ENCODE peak calls at places on chromosomes 7 and 10, in nine cellular contexts. J is bronchial epithelial cell; B is GM12864; C is cardiac muscle cell; X is Jurkat, Clone E6-1; Y is right cardiac atrium; O is heart right ventricle; E is body of pancreas; D is dorsolateral prefrontal cortex. T is an unnamed sample.

GRCh38 chr7:121755818-121756501 is 117.0 kb upstream of the PTPRZ1 start:
- DNase-seq in C (peak), Y (peak), B (no peak), J (no peak), X (no peak), O (no peak), E (no peak), D (no peak), T (no peak)

GRCh38 chr7:76409537-76409936 is at the start of gene SSC4D:
- DNase-seq in O (no peak), E (peak), X (no peak), B (no peak), C (peak), Y (no peak), J (no peak), D (no peak), T (no peak)

GRCh38 chr10:122294006-122294405 is 22.9 kb downstream of the BTBD16 start:
- DNase-seq in D (no peak), E (no peak), J (peak), O (no peak), B (no peak), C (no peak), Y (no peak), X (no peak), T (no peak)

GRCh38 chr7:23377134-23377533 is 78.0 kb downstream of the MALSU1 start:
- DNase-seq in X (no peak), B (no peak), O (no peak), C (no peak), D (no peak), Y (no peak), J (peak), E (no peak), T (peak)

GRCh38 chr10:121368347-121369025 is 229.8 kb downstream of the FGFR2 start:
- DNase-seq in X (no peak), O (no peak), C (no peak), J (no peak), E (no peak), Y (no peak), B (no peak), D (no peak), T (no peak)

GRCh38 chr10:53063805-53064204 is 291.2 kb upstream of the MBL2 start:
- DNase-seq in O (no peak), X (no peak), D (no peak), J (no peak), E (no peak), Y (no peak), C (no peak), B (no peak), T (no peak)

GRCh38 chr10:60323171-60323570 is 66.5 kb downstream of the ANK3 start:
- DNase-seq in J (no peak), O (no peak), X (no peak), D (no peak), C (no peak), B (no peak), Y (no peak), E (no peak), T (no peak)

GRCh38 chr10:6204341-6205191 is 1.8 kb downstream of the PFKFB3 start:
- DNase-seq in X (no peak), D (no peak), J (peak), E (peak), B (no peak), Y (peak), O (peak), C (no peak), T (peak)

GRCh38 chr10:69839696-69840345 is 38.1 kb downstream of the COL13A1 start:
- DNase-seq in O (no peak), J (no peak), X (no peak), Y (no peak), D (no peak), C (peak), E (no peak), B (no peak), T (peak)

GRCh38 chr7:130490888-130491771 is 755 bp upstream of the MEST start:
- DNase-seq in C (peak), Y (peak), D (peak), J (no peak), E (peak), O (peak), B (no peak), X (no peak), T (peak)

GRCh38 chr7:149620961-149621360 is 123.4 kb upstream of the ZNF746 start:
- DNase-seq in X (no peak), Y (no peak), E (no peak), J (no peak), D (no peak), B (peak), O (no peak), C (no peak), T (no peak)

GRCh38 chr10:68831961-68832455 is 4.7 kb downstream of the STOX1 start:
- DNase-seq in Y (no peak), J (no peak), D (no peak), X (no peak), B (no peak), O (no peak), E (no peak), C (no peak), T (no peak)

GRCh38 chr7:6613706-6614105 is 1.7 kb upstream of the ZNF853 start:
- DNase-seq in C (no peak), D (no peak), B (no peak), E (no peak), Y (no peak), J (no peak), O (no peak), X (no peak), T (no peak)

GRCh38 chr7:137325927-137326326 is 17.6 kb downstream of the PTN start:
- DNase-seq in J (no peak), D (no peak), E (no peak), B (no peak), C (no peak), X (no peak), Y (no peak), O (no peak), T (no peak)

GRCh38 chr7:88111136-88111748 is 108.6 kb downstream of the SRI start:
- DNase-seq in J (peak), Y (no peak), C (peak), E (no peak), X (peak), B (peak), O (no peak), D (no peak), T (peak)

GRCh38 chr7:5396542-5396941 is 27.1 kb downstream of the TNRC18 start:
- DNase-seq in C (no peak), E (no peak), X (peak), J (peak), D (no peak), B (peak), O (no peak), Y (no peak), T (peak)

GRCh38 chr10:44439436-44439835 is 54.5 kb upstream of the CXCL12 start:
- DNase-seq in D (no peak), B (no peak), X (no peak), O (no peak), C (no peak), Y (no peak), E (no peak), J (no peak), T (no peak)

GRCh38 chr10:86346169-86346793 is 20.3 kb downstream of the GRID1 start:
- DNase-seq in Y (no peak), J (no peak), C (no peak), O (no peak), X (no peak), D (peak), E (no peak), B (no peak), T (no peak)

GRCh38 chr10:106636781-106637491 is 527.6 kb downstream of the SORCS1 start:
- DNase-seq in J (no peak), B (no peak), Y (no peak), X (no peak), C (no peak), O (no peak), D (no peak), E (no peak), T (peak)

GRCh38 chr7:92255308-92255707 is 9.5 kb downstream of the ANKIB1 start:
- DNase-seq in C (no peak), X (no peak), J (peak), O (no peak), Y (no peak), E (no peak), B (no peak), D (no peak), T (peak)

GRCh38 chr7:103437623-103438022 is 8.4 kb downstream of the SLC26A5 start:
- DNase-seq in C (no peak), B (no peak), D (no peak), Y (no peak), X (no peak), E (no peak), J (no peak), O (no peak), T (no peak)

GRCh38 chr10:20041931-20042330 is 225.7 kb downstream of the PLXDC2 start:
- DNase-seq in C (no peak), Y (no peak), J (peak), B (no peak), O (no peak), X (no peak), D (no peak), E (no peak), T (no peak)

GRCh38 chr7:134298902-134299683 is 17.6 kb downstream of the SLC35B4 start:
- DNase-seq in D (peak), X (no peak), O (peak), B (no peak), E (no peak), Y (peak), J (no peak), C (no peak), T (no peak)

GRCh38 chr7:3109516-3109915 is 65.8 kb upstream of the CARD11 start:
- DNase-seq in O (no peak), Y (no peak), X (no peak), C (no peak), J (no peak), B (no peak), E (no peak), D (no peak), T (peak)

GRCh38 chr7:45185028-45185863 is 27.7 kb downstream of the RAMP3 start:
- DNase-seq in C (no peak), B (no peak), J (no peak), Y (peak), O (no peak), E (no peak), D (no peak), X (no peak), T (no peak)

GRCh38 chr10:85741626-85742300 is 624.8 kb downstream of the GRID1 start:
- DNase-seq in J (no peak), B (peak), Y (no peak), D (no peak), X (no peak), C (no peak), O (no peak), E (no peak), T (no peak)

GRCh38 chr7:129143724-129144094 is 798 bp upstream of the TSPAN33 start:
- DNase-seq in O (no peak), C (no peak), J (no peak), X (no peak), Y (no peak), D (no peak), B (no peak), E (no peak), T (no peak)

GRCh38 chr7:140402178-140402835 is 1.6 kb upstream of the RAB19 start:
- DNase-seq in Y (no peak), O (no peak), D (no peak), C (no peak), J (peak), B (no peak), X (no peak), E (no peak), T (peak)

GRCh38 chr7:2505401-2505800 is 14.2 kb upstream of the LFNG start:
- DNase-seq in X (no peak), D (no peak), Y (no peak), O (no peak), J (no peak), C (no peak), B (no peak), E (no peak), T (no peak)

GRCh38 chr10:128150551-128150950 is 24.3 kb upstream of the MKI67 start:
- DNase-seq in Y (no peak), E (no peak), X (no peak), D (no peak), B (no peak), J (no peak), O (no peak), C (no peak), T (no peak)

GRCh38 chr7:157793973-157794763 is 457.4 kb downstream of the DNAJB6 start:
- DNase-seq in J (no peak), Y (peak), E (no peak), C (no peak), B (no peak), D (no peak), O (no peak), X (no peak), T (no peak)

DNA sequence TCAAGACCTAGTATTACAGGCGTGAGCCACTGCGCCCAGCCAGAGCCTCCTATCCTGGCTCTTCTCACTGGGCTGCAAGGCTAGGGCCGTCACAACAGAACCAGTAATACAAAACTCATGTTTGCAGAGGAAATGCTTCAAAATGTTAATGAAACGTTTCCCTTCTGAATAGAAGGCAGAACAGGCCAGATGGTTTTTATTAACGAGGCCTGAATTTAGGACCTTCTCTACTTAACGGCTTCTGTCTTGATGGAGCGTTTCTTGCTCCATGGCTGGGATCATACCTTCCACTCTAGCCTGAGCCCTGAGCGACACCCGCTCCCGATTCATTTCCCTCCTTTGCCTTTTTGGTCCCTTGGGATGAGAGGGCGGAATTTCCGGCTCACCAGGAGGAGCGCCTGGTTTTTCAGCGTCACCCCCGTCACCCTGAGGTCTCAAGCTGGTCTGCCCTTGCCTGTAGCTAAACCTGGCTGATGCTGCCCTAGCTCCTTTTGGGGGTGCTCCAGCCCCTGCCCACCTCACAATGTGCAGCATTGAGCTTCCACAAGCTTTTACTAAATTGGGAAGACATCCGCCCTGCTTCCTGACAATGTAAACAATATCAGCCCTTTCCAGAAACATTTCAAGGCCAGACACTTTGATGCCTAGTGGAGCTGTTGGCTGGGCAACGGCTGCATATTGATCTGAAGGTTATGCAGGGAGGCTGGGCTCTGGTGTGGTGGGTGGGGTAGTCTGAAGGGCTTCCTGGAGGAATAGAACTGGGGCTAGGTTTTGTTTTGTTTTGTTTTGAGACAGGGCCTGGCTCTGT is 5.2 kb downstream of the CLIP2 start:
- DNase-seq in C (no peak), X (no peak), D (no peak), B (no peak), J (no peak), O (peak), Y (peak), E (peak), T (peak)
- H3K4me3 ChIP-seq in C (no peak), X (no peak), D (no peak), B (no peak), J (no peak), O (no peak), Y (no peak), E (no peak), T (no peak)

GRCh38 chr7:155380221-155380861 is 77.6 kb upstream of the EN2 start:
- DNase-seq in B (peak), Y (peak), C (peak), O (peak), E (peak), X (peak), J (peak), D (peak), T (peak)

GRCh38 chr7:155382802-155383171 is 75.1 kb upstream of the EN2 start:
- DNase-seq in J (no peak), O (no peak), E (no peak), Y (no peak), C (no peak), D (no peak), X (no peak), B (no peak), T (no peak)

GRCh38 chr7:155383756-155384491 is 74.0 kb upstream of the EN2 start:
- DNase-seq in O (no peak), C (no peak), E (no peak), Y (no peak), D (no peak), J (no peak), X (no peak), B (no peak), T (no peak)

GRCh38 chr7:155380986-155381851 is 76.7 kb upstream of the EN2 start:
- DNase-seq in E (no peak), O (no peak), X (no peak), Y (peak), J (no peak), D (no peak), B (no peak), C (no peak), T (no peak)

DNA sequence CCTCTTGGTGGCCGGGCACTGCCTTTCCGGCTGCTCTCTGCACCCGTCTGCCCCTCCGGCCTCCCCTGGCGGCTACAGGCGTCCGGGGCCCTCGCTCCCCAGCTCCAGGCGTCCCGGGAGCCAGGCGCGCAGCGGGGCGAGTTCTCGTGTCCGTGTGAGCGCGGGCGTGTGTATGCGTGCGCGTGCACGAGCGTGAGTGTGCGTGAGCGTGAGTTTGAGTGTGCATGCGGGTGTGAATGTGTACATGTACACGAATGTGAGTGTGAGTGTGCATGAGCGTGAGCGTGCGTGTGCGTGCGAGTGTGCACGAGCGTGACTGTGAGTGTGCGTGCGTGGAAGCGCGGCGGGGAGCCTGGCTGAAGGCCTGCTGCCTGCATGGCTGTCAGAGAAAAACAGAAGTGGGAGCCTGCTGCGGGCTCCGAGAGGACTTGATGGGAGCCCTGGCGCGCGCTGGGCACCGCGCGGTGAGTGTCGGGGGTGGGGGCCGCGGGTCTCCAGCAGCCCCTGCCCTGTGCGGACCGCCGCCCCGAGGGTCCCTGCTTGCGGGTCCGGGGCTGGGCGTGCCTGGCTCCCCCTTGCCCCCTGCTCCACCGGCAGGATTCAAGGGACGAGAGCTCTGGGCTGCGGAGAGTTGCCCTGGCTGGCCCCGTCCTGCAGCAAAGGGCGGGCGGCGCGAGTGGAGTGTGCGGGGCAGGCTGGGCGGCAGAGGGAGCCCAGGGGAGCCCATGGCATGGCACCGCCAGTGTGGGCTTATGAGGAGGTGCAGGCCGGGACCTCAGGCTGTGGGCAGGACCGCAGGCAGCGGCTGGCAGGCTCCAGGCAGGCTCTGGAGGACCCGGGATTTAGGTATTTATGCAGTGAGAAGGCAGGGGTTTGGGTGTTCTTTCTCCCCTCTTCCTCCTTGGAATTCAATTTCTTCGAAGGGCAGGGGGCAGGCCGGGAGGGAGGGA is 75.8 kb upstream of the EN2 start:
- DNase-seq in Y (peak), E (no peak), X (no peak), O (no peak), D (no peak), C (peak), B (no peak), J (no peak), T (no peak)
- H3K4me3 ChIP-seq in Y (peak), E (no peak), X (no peak), O (peak), D (peak), C (peak), B (no peak), J (no peak), T (no peak)

GRCh38 chr7:150968056-150968455 is 10.1 kb downstream of the KCNH2 start:
- DNase-seq in E (no peak), D (no peak), X (no peak), O (no peak), Y (peak), J (no peak), B (no peak), C (peak), T (no peak)
- H3K4me3 ChIP-seq in E (no peak), D (no peak), X (no peak), O (no peak), Y (no peak), J (no peak), B (no peak), C (no peak), T (no peak)

GRCh38 chr10:67520924-67521520 is 175.0 kb downstream of the CTNNA3 start:
- DNase-seq in J (peak), X (peak), B (peak), Y (no peak), O (no peak), C (peak), D (no peak), E (peak), T (peak)
- H3K4me3 ChIP-seq in J (no peak), X (no peak), B (no peak), Y (no peak), O (no peak), C (no peak), D (no peak), E (no peak), T (no peak)

GRCh38 chr7:602341-603141 is 82.9 kb upstream of the PDGFA start:
- DNase-seq in O (no peak), E (no peak), X (no peak), C (no peak), D (no peak), J (no peak), Y (peak), B (no peak), T (no peak)

GRCh38 chr7:604038-604883 is 84.6 kb upstream of the PDGFA start:
- DNase-seq in X (peak), D (no peak), Y (peak), O (peak), E (peak), B (peak), J (no peak), C (no peak), T (peak)

GRCh38 chr7:605661-606450 is 86.2 kb upstream of the PDGFA start:
- DNase-seq in Y (no peak), C (no peak), J (no peak), D (no peak), O (no peak), X (no peak), E (no peak), B (no peak), T (no peak)

GRCh38 chr7:603152-603941 is 83.7 kb upstream of the PDGFA start:
- DNase-seq in O (no peak), E (no peak), Y (peak), D (no peak), X (no peak), J (no peak), B (no peak), C (no peak), T (no peak)

DNA sequence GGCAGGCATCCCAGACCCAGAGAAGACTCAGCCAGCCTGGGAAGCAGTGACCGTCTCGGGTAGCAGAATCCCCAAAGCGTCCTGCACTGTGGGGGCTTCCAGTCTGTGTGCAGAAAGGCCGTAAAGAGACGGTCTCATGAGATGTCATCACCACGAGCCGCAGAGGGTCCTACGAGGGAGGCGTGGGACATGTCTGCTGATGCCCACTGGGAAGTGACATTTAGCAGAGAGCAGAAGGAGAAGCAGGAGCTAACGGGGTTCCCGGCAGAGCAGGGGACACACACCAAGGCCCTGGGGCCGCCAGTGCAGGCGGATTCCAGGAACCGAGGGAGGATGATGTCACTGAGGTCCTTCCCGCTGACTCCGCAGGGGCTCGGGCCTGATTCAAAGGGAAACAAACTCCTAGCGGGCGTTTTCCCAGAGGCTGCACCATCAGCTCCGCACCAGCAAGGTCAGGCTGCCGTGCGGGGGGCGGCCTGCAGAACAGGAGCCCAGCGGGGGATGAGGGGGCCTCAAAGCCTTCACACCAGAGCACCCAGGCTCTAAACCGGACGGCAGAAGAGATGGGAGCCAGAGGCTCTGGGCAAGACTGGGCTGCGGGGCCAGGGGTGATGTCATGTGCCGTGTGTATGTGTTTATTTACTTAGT is 85.4 kb upstream of the PDGFA start:
- DNase-seq in O (no peak), X (no peak), Y (peak), J (no peak), D (no peak), B (no peak), C (no peak), E (no peak), T (no peak)
- H3K4me3 ChIP-seq in O (peak), X (peak), Y (no peak), J (no peak), D (no peak), B (peak), C (no peak), E (no peak), T (no peak)